ENCODE peak calls at places on chromosome 4, in five cellular contexts. W is breast epithelium, T is fibroblast of villous mesenchyme, E is H9, L is mammary epithelial cell. B is an unnamed sample.

GRCh38 chr4:92099851-92100250 is 203.9 kb upstream of the GRID2 start:
- DNase-seq in T (no peak), W (no peak), E (no peak), L (no peak), B (no peak)

GRCh38 chr4:40255722-40256281 is 59.0 kb downstream of the RHOH start:
- DNase-seq in T (peak; percentile 98), L (peak; percentile 95), W (no peak), E (no peak), B (no peak)

GRCh38 chr4:16005671-16006070 is 42.7 kb upstream of the FGFBP2 start:
- DNase-seq in L (no peak), T (no peak), E (no peak), W (no peak), B (no peak)

GRCh38 chr4:93327346-93327745 is 501.2 kb upstream of the ATOH1 start:
- DNase-seq in E (no peak), W (no peak), L (no peak), T (no peak), B (no peak)

GRCh38 chr4:25927361-25928040 is 13.5 kb downstream of the SMIM20 start:
- DNase-seq in T (no peak), E (no peak), W (no peak), L (no peak), B (no peak)

GRCh38 chr4:1833307-1834046 is 22.5 kb downstream of the LETM1 start:
- DNase-seq in T (no peak), E (no peak), W (no peak), L (no peak), B (no peak)

GRCh38 chr4:124025423-124025822 is 628.8 kb downstream of the SPRY1 start:
- DNase-seq in W (no peak), L (no peak), T (peak; percentile 30), E (no peak), B (no peak)

GRCh38 chr4:139420652-139421051 is 33.3 kb upstream of the RAB33B start:
- DNase-seq in L (no peak), T (no peak), W (no peak), E (no peak), B (no peak)

GRCh38 chr4:125572601-125573000 is 257.8 kb downstream of the FAT4 start:
- DNase-seq in T (no peak), L (no peak), W (no peak), E (no peak), B (no peak)

GRCh38 chr4:101022151-101023024 is 324.9 kb downstream of the PPP3CA start:
- DNase-seq in W (no peak), L (no peak), T (peak; percentile 44), E (no peak), B (no peak)

GRCh38 chr4:185204238-185204910 is 574 bp upstream of the CFAP97 start:
- DNase-seq in W (no peak), L (peak; percentile 42), T (no peak), E (no peak), B (no peak)

GRCh38 chr4:36163198-36163597 is 81.1 kb downstream of the ARAP2 start:
- DNase-seq in T (no peak), W (no peak), L (no peak), E (no peak), B (no peak)

GRCh38 chr4:36159208-36159607 is 85.1 kb downstream of the ARAP2 start:
- DNase-seq in W (no peak), T (no peak), L (no peak), E (peak; percentile 40), B (peak; percentile 26)
- TF ChIP-seq CTCF in W (no peak), T (no peak), L (no peak), E (peak; percentile 64), B (peak; percentile 35)

DNA sequence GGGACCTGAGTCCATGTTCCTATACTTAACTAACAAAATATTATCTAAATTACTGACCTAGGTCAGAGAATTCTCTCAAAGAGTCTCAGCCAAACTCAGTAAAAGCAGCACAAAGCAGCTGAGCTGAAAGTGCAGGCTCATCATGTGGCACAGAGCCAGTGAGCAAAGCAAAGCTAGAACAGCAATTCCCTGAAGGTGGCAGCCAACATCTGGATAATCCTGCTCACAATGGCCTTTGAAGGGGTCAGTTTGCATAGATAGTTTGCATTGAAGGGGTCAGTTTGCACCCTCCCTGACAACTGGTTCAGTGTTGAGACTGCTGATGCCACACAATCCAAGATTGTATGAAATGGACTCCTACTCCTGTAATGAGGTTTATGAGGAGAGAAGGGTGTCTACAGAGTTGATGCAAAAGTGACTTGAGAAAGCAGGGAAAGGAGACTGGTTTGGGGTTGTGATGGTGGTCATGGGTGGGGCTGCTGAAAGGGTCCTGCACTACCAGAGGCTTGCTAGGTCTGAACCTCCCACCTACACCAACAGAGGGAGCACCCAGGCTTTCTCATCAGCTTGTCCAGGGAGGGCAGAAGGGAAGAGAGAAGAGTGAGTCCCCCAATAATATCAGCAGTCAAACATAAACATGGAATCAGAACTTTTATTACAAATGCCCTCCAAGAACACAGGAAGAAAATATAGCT is 39.7 kb downstream of the TRIM61 start:
- DNase-seq in W (no peak), T (peak; percentile 27), L (no peak), E (peak; percentile 65), B (no peak)
- TF ChIP-seq CTCF in W (no peak), T (peak; percentile 25), L (peak; percentile 21), E (peak; percentile 58), B (no peak)

DNA sequence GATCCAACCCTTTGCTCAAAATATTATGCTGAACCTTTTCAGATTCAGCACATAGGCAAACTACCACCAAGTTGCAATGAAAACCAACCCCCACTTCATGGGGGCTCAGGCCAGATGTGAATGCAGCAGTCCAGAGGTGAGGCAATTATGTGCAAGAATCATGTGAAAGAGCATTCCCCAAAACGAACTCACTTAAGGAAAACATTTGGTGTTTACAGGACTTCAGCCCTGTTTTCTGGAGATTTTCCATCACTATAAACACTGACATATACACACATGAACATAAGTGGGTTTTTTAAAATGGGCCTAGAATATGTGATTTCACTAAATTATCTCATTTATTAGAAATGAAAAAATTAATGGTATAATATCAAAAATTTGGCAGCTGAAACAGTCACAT is 31.5 kb downstream of the BMP3 start:
- DNase-seq in E (no peak), L (no peak), T (no peak), W (no peak), B (no peak)
- TF ChIP-seq CTCF in E (no peak), L (no peak), T (no peak), W (no peak), B (no peak)

GRCh38 chr4:71729856-71730255 is 54.0 kb downstream of the GC start:
- DNase-seq in T (no peak), W (no peak), E (no peak), L (no peak), B (no peak)

GRCh38 chr4:71732066-71732465 is 51.8 kb downstream of the GC start:
- DNase-seq in L (no peak), W (no peak), E (no peak), T (no peak), B (no peak)

DNA sequence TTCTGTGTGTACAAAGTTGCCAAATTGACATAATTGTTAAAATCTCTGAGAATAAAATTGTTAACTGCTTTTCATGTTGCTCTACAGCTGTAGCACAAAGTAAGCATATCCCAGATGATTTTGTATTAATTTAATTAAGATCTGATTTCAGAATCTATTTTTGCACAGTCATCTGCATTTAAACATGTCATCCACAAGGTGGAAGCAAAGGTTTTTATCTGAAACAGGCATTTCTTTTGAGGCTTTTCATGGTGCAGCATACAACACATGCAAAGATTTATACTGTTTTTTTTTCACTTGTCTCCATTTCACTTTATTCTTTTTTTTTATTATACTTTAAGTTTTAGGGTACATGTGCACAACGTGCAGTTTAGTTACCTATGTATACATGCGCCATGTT is 51.2 kb downstream of the GC start:
- DNase-seq in W (no peak), T (peak; percentile 14), L (peak; percentile 11), E (no peak), B (no peak)
- TF ChIP-seq CTCF in W (no peak), T (peak; percentile 31), L (peak; percentile 57), E (peak; percentile 76), B (peak; percentile 64)

GRCh38 chr4:53313510-53313909 is 52.4 kb downstream of the SCFD2 start:
- DNase-seq in L (peak; percentile 6), T (no peak), W (no peak), E (peak; percentile 50), B (peak; percentile 5)
- TF ChIP-seq CTCF in L (peak; percentile 12), T (peak; percentile 17), W (no peak), E (peak; percentile 61), B (no peak)

GRCh38 chr4:172892300-172892699 is 276.3 kb upstream of the GALNT7 start:
- DNase-seq in L (peak; percentile 25), T (no peak), E (peak; percentile 54), W (no peak), B (peak; percentile 14)
- TF ChIP-seq CTCF in L (peak; percentile 94), T (peak; percentile 29), E (peak; percentile 89), W (no peak), B (peak; percentile 75)